ENCODE peak calls at places on chromosomes 11 and 22, in four cellular contexts. G is testis, J is adrenal gland, C is prostate gland. U is an unnamed sample.

GRCh38 chr22:39526736-39527171 is 5.8 kb downstream of the RPS19BP1 start:
- DNase-seq in G (no peak), C (no peak), J (no peak), U (no peak)

GRCh38 chr11:20991471-20991870 is 322.1 kb downstream of the NELL1 start:
- DNase-seq in C (no peak), G (no peak), J (no peak), U (no peak)

GRCh38 chr22:40199852-40200251 is 22.1 kb downstream of the TNRC6B start:
- DNase-seq in C (no peak), G (no peak), J (peak), U (peak)

GRCh38 chr22:36682835-36683234 is 20.7 kb downstream of the CACNG2 start:
- DNase-seq in J (no peak), C (no peak), G (no peak), U (no peak)

GRCh38 chr11:71252434-71252781 is at the start of gene SHANK2:
- DNase-seq in G (no peak), J (no peak), C (peak), U (no peak)

GRCh38 chr22:46902998-46903916 is 140.8 kb downstream of the TBC1D22A start:
- DNase-seq in J (no peak), G (no peak), C (no peak), U (peak)

GRCh38 chr11:20162824-20163777 is 2.8 kb upstream of the DBX1 start:
- DNase-seq in J (no peak), G (no peak), C (no peak), U (no peak)

GRCh38 chr11:762421-763072 is 14.7 kb downstream of the GATD1 start:
- DNase-seq in J (peak), C (no peak), G (no peak), U (peak)

GRCh38 chr11:64250875-64251721 is at the start of gene PLCB3:
- DNase-seq in J (no peak), G (peak), C (peak), U (no peak)

GRCh38 chr11:65316979-65317786 is 2.5 kb downstream of the CDC42EP2 start:
- DNase-seq in G (peak), C (peak), J (peak), U (peak)
- H3K4me3 ChIP-seq in G (no peak), C (peak), J (no peak), U (no peak)

GRCh38 chr11:32893091-32893946 is 708 bp downstream of the QSER1 start:
- DNase-seq in J (peak), C (peak), G (peak), U (peak)

GRCh38 chr11:32891657-32892354 is 805 bp upstream of the QSER1 start:
- DNase-seq in C (no peak), J (no peak), G (peak), U (no peak)

GRCh38 chr11:32890843-32891656 is 1.6 kb upstream of the QSER1 start:
- DNase-seq in J (no peak), G (no peak), C (no peak), U (no peak)

GRCh38 chr11:32893947-32894827 is 1.6 kb downstream of the QSER1 start:
- DNase-seq in G (peak), C (peak), J (peak), U (peak)

DNA sequence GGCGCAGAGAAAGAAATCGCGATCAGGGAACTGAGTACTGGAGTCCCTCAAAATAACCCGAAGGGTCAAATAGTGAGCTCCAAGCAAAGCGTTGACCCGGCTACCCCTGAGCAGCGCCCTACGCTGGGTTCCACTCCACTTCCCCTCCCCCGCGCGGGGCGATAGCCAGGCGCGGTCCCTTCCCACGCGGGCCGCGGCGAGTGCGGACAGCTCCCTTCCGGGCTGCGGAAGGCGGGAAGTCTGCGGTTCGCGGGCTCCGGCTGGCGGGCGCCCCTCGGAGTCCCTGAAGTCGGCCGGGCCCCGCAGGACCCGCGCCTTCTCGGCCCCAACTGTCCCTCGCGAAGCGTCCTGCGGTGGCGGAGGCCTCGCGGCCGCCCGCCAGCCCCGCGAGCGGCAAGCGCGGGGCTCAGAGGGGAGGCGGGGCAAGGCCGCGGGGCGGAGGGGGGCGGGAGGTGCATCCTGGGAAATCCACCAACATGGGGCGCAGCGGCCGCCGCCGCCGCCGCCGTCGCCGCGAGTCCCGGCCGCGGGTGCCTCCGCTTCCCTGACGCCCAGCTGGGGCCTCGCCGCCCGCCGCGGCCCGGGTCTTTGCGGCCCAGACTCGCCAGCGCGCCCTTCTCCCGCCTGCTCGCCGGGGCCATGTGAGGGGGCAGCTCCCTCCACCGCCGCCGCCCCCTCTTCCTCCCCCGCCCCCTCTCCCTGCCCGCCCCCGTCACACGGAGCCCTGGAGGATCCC is at the start of gene QSER1:
- DNase-seq in J (peak), C (peak), G (peak), U (peak)
- TF ChIP-seq POLR2A in J (peak), C (peak), G (no peak), U (no peak)

GRCh38 chr22:19961201-19961580 is 19.6 kb upstream of the TXNRD2 start:
- DNase-seq in C (no peak), G (no peak), J (no peak), U (no peak)

GRCh38 chr22:19959043-19959586 is 17.5 kb upstream of the TXNRD2 start:
- DNase-seq in C (peak), G (peak), J (peak), U (peak)

GRCh38 chr22:19960491-19961200 is 19.0 kb upstream of the TXNRD2 start:
- DNase-seq in G (no peak), C (no peak), J (no peak), U (no peak)

GRCh38 chr22:19958083-19959042 is 16.7 kb upstream of the TXNRD2 start:
- DNase-seq in J (no peak), C (no peak), G (peak), U (no peak)

GRCh38 chr22:19959587-19960490 is 18.2 kb upstream of the TXNRD2 start:
- DNase-seq in C (no peak), G (no peak), J (no peak), U (no peak)
- H3K4me3 ChIP-seq in C (peak), G (peak), J (no peak), U (no peak)

DNA sequence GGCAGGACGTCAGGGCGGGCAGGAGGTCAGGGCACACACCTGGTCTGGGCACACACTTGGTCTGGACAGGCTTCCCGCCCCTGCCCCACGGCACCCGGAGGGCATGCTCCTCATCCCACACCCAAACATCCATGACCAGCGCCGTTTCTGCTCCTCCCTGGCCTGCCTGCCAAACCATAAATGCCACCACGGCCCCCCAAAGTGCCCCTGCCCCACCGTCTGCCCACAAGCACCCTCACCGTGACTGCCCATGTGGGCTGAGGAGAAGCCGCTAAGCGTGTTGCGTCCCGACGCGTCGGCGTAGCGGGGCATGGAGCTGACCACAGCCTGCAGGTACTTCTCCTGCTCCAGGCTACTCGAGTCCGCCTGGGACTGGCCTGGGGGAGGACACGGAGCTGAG is 15.8 kb downstream of the SBF1 start:
- DNase-seq in G (no peak), J (no peak), C (no peak), U (no peak)
- TF ChIP-seq POLR2A in G (no peak), J (no peak), C (no peak), U (no peak)

U was measured in lower leg skin.